ENCODE peak calls at places on chromosomes 2 and 18, in five cellular contexts. One of them, this sample, is unnamed.

GRCh38 chr2:57182941-57183340 is 863.7 kb upstream of the VRK2 start:
- DNase-seq in nephron progenitor cell: no peak
- DNase-seq in lower lobe of right lung: no peak
- DNase-seq in fibroblast of lung: peak; percentile 6
- DNase-seq in GM20000: no peak
- DNase-seq in this sample: no peak

GRCh38 chr18:69651243-69651642 is 250.6 kb downstream of the DOK6 start:
- DNase-seq in nephron progenitor cell: no peak
- DNase-seq in lower lobe of right lung: no peak
- DNase-seq in fibroblast of lung: no peak
- DNase-seq in GM20000: no peak
- DNase-seq in this sample: no peak

GRCh38 chr2:153059338-153060052 is 341.1 kb downstream of the ARL6IP6 start:
- DNase-seq in nephron progenitor cell: no peak
- DNase-seq in lower lobe of right lung: no peak
- DNase-seq in fibroblast of lung: peak; percentile 71
- DNase-seq in GM20000: no peak
- DNase-seq in this sample: no peak

GRCh38 chr2:38406597-38407110 is 29.6 kb upstream of the ATL2 start:
- DNase-seq in nephron progenitor cell: no peak
- DNase-seq in lower lobe of right lung: peak; percentile 74
- DNase-seq in fibroblast of lung: no peak
- DNase-seq in GM20000: no peak
- DNase-seq in this sample: no peak

GRCh38 chr2:118737690-118738089 is 109.8 kb downstream of the EN1 start:
- DNase-seq in nephron progenitor cell: no peak
- DNase-seq in lower lobe of right lung: no peak
- DNase-seq in fibroblast of lung: no peak
- DNase-seq in GM20000: no peak
- DNase-seq in this sample: no peak

GRCh38 chr18:9934274-9934673 is 20.5 kb downstream of the VAPA start:
- DNase-seq in nephron progenitor cell: no peak
- DNase-seq in lower lobe of right lung: no peak
- DNase-seq in fibroblast of lung: no peak
- DNase-seq in GM20000: no peak
- DNase-seq in this sample: no peak

GRCh38 chr2:238948765-238949641 is 101.1 kb downstream of the TWIST2 start:
- DNase-seq in nephron progenitor cell: no peak
- DNase-seq in lower lobe of right lung: no peak
- DNase-seq in fibroblast of lung: peak; percentile 82
- DNase-seq in GM20000: no peak
- DNase-seq in this sample: no peak

GRCh38 chr18:65876310-65876709 is 125.5 kb downstream of the CDH7 start:
- DNase-seq in nephron progenitor cell: no peak
- DNase-seq in lower lobe of right lung: no peak
- DNase-seq in fibroblast of lung: no peak
- DNase-seq in GM20000: no peak
- DNase-seq in this sample: no peak

GRCh38 chr2:24399434-24400206 is 39.3 kb upstream of the ITSN2 start:
- DNase-seq in nephron progenitor cell: no peak
- DNase-seq in lower lobe of right lung: no peak
- DNase-seq in fibroblast of lung: no peak
- DNase-seq in GM20000: no peak
- DNase-seq in this sample: no peak

GRCh38 chr2:67008114-67008513 is 389.0 kb upstream of the ETAA1 start:
- DNase-seq in nephron progenitor cell: no peak
- DNase-seq in lower lobe of right lung: no peak
- DNase-seq in fibroblast of lung: peak; percentile 32
- DNase-seq in GM20000: no peak
- DNase-seq in this sample: no peak

GRCh38 chr2:217903859-217904613 is 98.8 kb downstream of the TNS1 start:
- DNase-seq in nephron progenitor cell: peak; percentile 61
- DNase-seq in lower lobe of right lung: peak; percentile 75
- DNase-seq in fibroblast of lung: peak; percentile 77
- DNase-seq in GM20000: no peak
- DNase-seq in this sample: no peak

GRCh38 chr18:79988925-79989361 is 580 bp upstream of the TXNL4A start:
- DNase-seq in nephron progenitor cell: no peak
- DNase-seq in lower lobe of right lung: peak; percentile 57
- DNase-seq in fibroblast of lung: peak; percentile 58
- DNase-seq in GM20000: no peak
- DNase-seq in this sample: no peak

GRCh38 chr18:50649821-50650220 is 89.9 kb downstream of the MAPK4 start:
- DNase-seq in nephron progenitor cell: no peak
- DNase-seq in lower lobe of right lung: peak; percentile 63
- DNase-seq in fibroblast of lung: peak; percentile 57
- DNase-seq in GM20000: no peak
- DNase-seq in this sample: no peak

GRCh38 chr2:128375454-128375853 is 56.8 kb upstream of the HS6ST1 start:
- DNase-seq in nephron progenitor cell: no peak
- DNase-seq in lower lobe of right lung: peak; percentile 59
- DNase-seq in fibroblast of lung: no peak
- DNase-seq in GM20000: no peak
- DNase-seq in this sample: no peak

GRCh38 chr18:39635966-39636365 is 2070.4 kb upstream of the CELF4 start:
- DNase-seq in nephron progenitor cell: no peak
- DNase-seq in lower lobe of right lung: no peak
- DNase-seq in fibroblast of lung: peak; percentile 16
- DNase-seq in GM20000: no peak
- DNase-seq in this sample: no peak

GRCh38 chr2:96876811-96877437 is 7.0 kb upstream of the SEMA4C start:
- DNase-seq in nephron progenitor cell: no peak
- DNase-seq in lower lobe of right lung: no peak
- DNase-seq in fibroblast of lung: no peak
- DNase-seq in GM20000: no peak
- DNase-seq in this sample: no peak

GRCh38 chr2:237752761-237753165 is 45.8 kb upstream of the RBM44 start:
- DNase-seq in nephron progenitor cell: no peak
- DNase-seq in lower lobe of right lung: no peak
- DNase-seq in fibroblast of lung: no peak
- DNase-seq in GM20000: peak; percentile 87
- DNase-seq in this sample: no peak

GRCh38 chr2:144659731-144660275 is 139.9 kb upstream of the ZEB2 start:
- DNase-seq in nephron progenitor cell: no peak
- DNase-seq in lower lobe of right lung: peak; percentile 70
- DNase-seq in fibroblast of lung: peak; percentile 99
- DNase-seq in GM20000: no peak
- DNase-seq in this sample: no peak

GRCh38 chr2:25165992-25166618 is 2.3 kb downstream of the POMC start:
- DNase-seq in nephron progenitor cell: peak; percentile 18
- DNase-seq in lower lobe of right lung: no peak
- DNase-seq in fibroblast of lung: peak; percentile 6
- DNase-seq in GM20000: peak; percentile 85
- DNase-seq in this sample: no peak

GRCh38 chr2:8006626-8007025 is 675.2 kb upstream of the ID2 start:
- DNase-seq in nephron progenitor cell: no peak
- DNase-seq in lower lobe of right lung: no peak
- DNase-seq in fibroblast of lung: no peak
- DNase-seq in GM20000: no peak
- DNase-seq in this sample: no peak

GRCh38 chr18:374735-375168 is 106.9 kb upstream of the THOC1 start:
- DNase-seq in nephron progenitor cell: no peak
- DNase-seq in lower lobe of right lung: no peak
- DNase-seq in fibroblast of lung: peak; percentile 33
- DNase-seq in GM20000: no peak
- DNase-seq in this sample: no peak

GRCh38 chr18:65206551-65207260 is 544.1 kb upstream of the CDH7 start:
- DNase-seq in nephron progenitor cell: peak; percentile 24
- DNase-seq in lower lobe of right lung: peak; percentile 36
- DNase-seq in fibroblast of lung: no peak
- DNase-seq in GM20000: no peak
- DNase-seq in this sample: no peak

GRCh38 chr2:181352158-181352557 is 105.0 kb upstream of the ITGA4 start:
- DNase-seq in nephron progenitor cell: no peak
- DNase-seq in lower lobe of right lung: no peak
- DNase-seq in fibroblast of lung: no peak
- DNase-seq in GM20000: no peak
- DNase-seq in this sample: no peak

GRCh38 chr2:172545408-172546075 is 10.3 kb upstream of the PDK1 start:
- DNase-seq in nephron progenitor cell: no peak
- DNase-seq in lower lobe of right lung: no peak
- DNase-seq in fibroblast of lung: no peak
- DNase-seq in GM20000: no peak
- DNase-seq in this sample: no peak

GRCh38 chr2:64111426-64111825 is 32.8 kb downstream of the PELI1 start:
- DNase-seq in nephron progenitor cell: no peak
- DNase-seq in lower lobe of right lung: no peak
- DNase-seq in fibroblast of lung: no peak
- DNase-seq in GM20000: no peak
- DNase-seq in this sample: no peak

GRCh38 chr2:60294901-60295590 is 258.4 kb downstream of the BCL11A start:
- DNase-seq in nephron progenitor cell: no peak
- DNase-seq in lower lobe of right lung: no peak
- DNase-seq in fibroblast of lung: no peak
- DNase-seq in GM20000: no peak
- DNase-seq in this sample: peak; percentile 16

DNA sequence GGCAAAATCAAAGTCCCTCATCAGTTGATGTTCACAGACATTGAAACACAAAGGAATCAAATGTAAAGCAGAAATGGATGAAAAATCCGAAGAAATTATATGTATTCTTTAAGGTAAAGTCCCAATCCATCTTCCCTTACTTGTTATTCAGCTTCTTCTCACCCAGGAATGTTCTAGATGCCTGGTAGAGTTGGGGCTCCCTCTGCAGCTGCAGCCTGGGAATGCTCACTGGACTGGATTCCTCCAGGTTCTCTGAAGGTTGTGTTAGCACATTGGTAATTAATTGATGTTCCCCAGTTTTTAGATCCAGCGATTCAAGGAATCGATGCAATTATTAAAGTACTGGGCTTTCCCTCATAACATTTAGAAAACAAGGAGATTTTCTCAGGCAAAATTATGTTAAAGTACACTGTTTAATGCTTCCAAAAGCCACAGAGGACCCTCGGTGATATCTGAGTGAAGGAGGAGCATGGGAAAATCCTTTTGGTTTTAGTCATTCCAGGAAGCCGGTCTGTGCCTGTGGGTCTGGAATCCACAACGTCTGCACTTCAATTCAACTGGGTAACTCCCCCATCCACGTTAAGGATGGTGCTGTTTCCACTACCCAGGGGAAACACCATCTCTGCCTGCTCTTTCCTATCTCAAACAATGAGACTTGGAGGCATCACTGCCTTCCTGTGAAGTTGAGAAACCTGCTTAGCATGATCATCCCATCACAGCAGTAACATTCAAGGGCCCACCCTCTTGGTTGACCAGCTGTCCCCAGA is 22.0 kb downstream of the NTSR2 start:
- DNase-seq in nephron progenitor cell: no peak
- DNase-seq in lower lobe of right lung: no peak
- DNase-seq in fibroblast of lung: peak; percentile 26
- DNase-seq in GM20000: no peak
- DNase-seq in this sample: no peak
- TF ChIP-seq CTCF in nephron progenitor cell: no peak
- TF ChIP-seq CTCF in lower lobe of right lung: no peak
- TF ChIP-seq CTCF in fibroblast of lung: peak; percentile 45
- TF ChIP-seq CTCF in GM20000: no peak
- TF ChIP-seq CTCF in this sample: no peak

GRCh38 chr2:3785220-3785889 is 82.0 kb downstream of the DCDC2C start:
- DNase-seq in nephron progenitor cell: no peak
- DNase-seq in lower lobe of right lung: no peak
- DNase-seq in fibroblast of lung: peak; percentile 1
- DNase-seq in GM20000: no peak
- DNase-seq in this sample: no peak
- TF ChIP-seq CTCF in nephron progenitor cell: no peak
- TF ChIP-seq CTCF in lower lobe of right lung: no peak
- TF ChIP-seq CTCF in fibroblast of lung: no peak
- TF ChIP-seq CTCF in GM20000: no peak
- TF ChIP-seq CTCF in this sample: no peak

GRCh38 chr2:54497738-54498680 is 41.9 kb downstream of the SPTBN1 start:
- DNase-seq in nephron progenitor cell: no peak
- DNase-seq in lower lobe of right lung: no peak
- DNase-seq in fibroblast of lung: no peak
- DNase-seq in GM20000: no peak
- DNase-seq in this sample: no peak

GRCh38 chr2:54499666-54500065 is 43.5 kb downstream of the SPTBN1 start:
- DNase-seq in nephron progenitor cell: no peak
- DNase-seq in lower lobe of right lung: no peak
- DNase-seq in fibroblast of lung: no peak
- DNase-seq in GM20000: no peak
- DNase-seq in this sample: no peak

GRCh38 chr2:54494087-54494486 is 38.0 kb downstream of the SPTBN1 start:
- DNase-seq in nephron progenitor cell: no peak
- DNase-seq in lower lobe of right lung: no peak
- DNase-seq in fibroblast of lung: no peak
- DNase-seq in GM20000: no peak
- DNase-seq in this sample: no peak

GRCh38 chr2:54500404-54501147 is 44.4 kb downstream of the SPTBN1 start:
- DNase-seq in nephron progenitor cell: no peak
- DNase-seq in lower lobe of right lung: no peak
- DNase-seq in fibroblast of lung: no peak
- DNase-seq in GM20000: no peak
- DNase-seq in this sample: no peak

DNA sequence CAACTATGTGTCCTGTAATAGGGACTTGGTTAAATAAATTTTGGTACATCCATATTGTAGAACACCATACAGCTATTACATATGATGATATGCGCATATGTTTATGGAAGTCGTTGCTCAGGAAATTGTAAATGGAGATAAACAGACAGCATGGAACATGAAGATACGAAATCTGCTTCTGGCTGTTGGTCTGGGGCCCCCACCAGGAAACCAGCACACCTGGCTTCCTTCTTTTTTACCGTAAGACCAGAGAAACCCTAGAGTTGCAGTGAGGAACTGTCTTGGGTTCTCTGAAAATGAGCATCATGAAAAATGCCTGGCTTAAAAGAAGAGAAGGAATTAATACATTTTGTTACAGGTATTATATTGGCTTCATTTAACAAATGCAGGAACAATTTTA is 40.8 kb downstream of the SPTBN1 start:
- DNase-seq in nephron progenitor cell: no peak
- DNase-seq in lower lobe of right lung: no peak
- DNase-seq in fibroblast of lung: no peak
- DNase-seq in GM20000: no peak
- DNase-seq in this sample: no peak
- TF ChIP-seq CTCF in nephron progenitor cell: no peak
- TF ChIP-seq CTCF in lower lobe of right lung: no peak
- TF ChIP-seq CTCF in fibroblast of lung: no peak
- TF ChIP-seq CTCF in GM20000: no peak
- TF ChIP-seq CTCF in this sample: no peak

DNA sequence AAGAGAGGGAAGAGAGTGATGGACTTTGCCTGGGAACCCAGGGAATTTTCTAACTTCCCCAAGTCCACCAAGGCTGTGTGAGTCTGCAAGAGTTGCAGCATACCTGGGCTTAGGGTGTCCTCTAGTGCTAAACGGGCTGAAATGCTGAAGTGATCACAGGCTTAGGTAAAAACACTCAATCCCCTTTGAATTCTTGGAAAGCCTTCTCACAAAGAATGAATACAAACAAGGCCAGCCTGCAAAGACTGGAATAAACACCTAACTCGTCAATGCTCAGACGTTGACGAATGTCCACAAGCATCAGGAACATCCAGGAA is 30.0 kb upstream of the BMP10 start:
- DNase-seq in nephron progenitor cell: no peak
- DNase-seq in lower lobe of right lung: no peak
- DNase-seq in fibroblast of lung: peak; percentile 25
- DNase-seq in GM20000: no peak
- DNase-seq in this sample: no peak
- TF ChIP-seq CTCF in nephron progenitor cell: no peak
- TF ChIP-seq CTCF in lower lobe of right lung: no peak
- TF ChIP-seq CTCF in fibroblast of lung: peak; percentile 19
- TF ChIP-seq CTCF in GM20000: no peak
- TF ChIP-seq CTCF in this sample: no peak

This sample was measured in neural crest cell.